ENCODE peak calls at places on chromosome 20, in six cellular contexts. S is myocyte; Z is T-helper 17 cell; Y is activated T-cell treated with anti-CD3 and anti-CD28 coated beads, Interleukin-2, amount 50 U/mL, for 4 hours; U is T-helper 2 cell; X is fibroblast of mammary gland. W is an unnamed sample.

GRCh38 chr20:25632940-25633790 is 9.4 kb upstream of the NANP start:
- DNase-seq in Z (no peak), Y (no peak), U (no peak), X (peak; percentile 10), S (no peak), W (no peak)

GRCh38 chr20:22946594-22946993 is 88.5 kb upstream of the SSTR4 start:
- DNase-seq in S (no peak), X (no peak), Y (no peak), U (no peak), Z (no peak), W (no peak)

GRCh38 chr20:40961686-40962640 is 66.7 kb upstream of the TOP1 start:
- DNase-seq in X (peak; percentile 49), Z (no peak), Y (no peak), U (peak; percentile 83), S (no peak), W (no peak)

GRCh38 chr20:2680046-2680445 is 12.5 kb upstream of the EBF4 start:
- DNase-seq in S (no peak), U (no peak), Z (no peak), X (no peak), Y (no peak), W (no peak)

GRCh38 chr20:611047-611842 is 1.1 kb upstream of the TCF15 start:
- DNase-seq in Z (no peak), Y (no peak), S (no peak), U (no peak), X (no peak), W (no peak)

GRCh38 chr20:32906871-32907495 is 48.3 kb downstream of the EFCAB8 start:
- DNase-seq in S (no peak), Z (no peak), Y (no peak), X (no peak), U (no peak), W (no peak)

GRCh38 chr20:50221501-50222323 is 31.1 kb downstream of the CEBPB start:
- DNase-seq in Z (no peak), Y (no peak), S (peak; percentile 59), X (peak; percentile 58), U (no peak), W (no peak)

GRCh38 chr20:19944772-19945459 is 72.2 kb upstream of the NAA20 start:
- DNase-seq in X (peak; percentile 61), S (peak; percentile 64), U (peak; percentile 82), Y (no peak), Z (no peak), W (no peak)

GRCh38 chr20:7893019-7893730 is 47.1 kb downstream of the HAO1 start:
- DNase-seq in Y (no peak), U (no peak), S (no peak), X (no peak), Z (no peak), W (no peak)

GRCh38 chr20:51402201-51402600 is 140.3 kb downstream of the NFATC2 start:
- DNase-seq in Y (peak; percentile 30), Z (no peak), X (no peak), S (peak; percentile 23), U (peak; percentile 96), W (peak; percentile 57)

GRCh38 chr20:8932192-8933150 is 136.4 kb upstream of the PLCB4 start:
- DNase-seq in U (no peak), Y (no peak), S (peak; percentile 28), X (peak; percentile 78), Z (no peak), W (no peak)

GRCh38 chr20:34988176-34988540 is 32.5 kb downstream of the MYH7B start:
- DNase-seq in Z (no peak), X (peak; percentile 23), U (no peak), S (no peak), Y (no peak), W (no peak)

GRCh38 chr20:62238569-62239277 is 402 bp downstream of the OSBPL2 start:
- DNase-seq in Z (no peak), S (no peak), Y (no peak), X (no peak), U (no peak), W (no peak)

GRCh38 chr20:63519765-63520593 is 586 bp upstream of the PPDPF start:
- DNase-seq in X (no peak), Z (peak; percentile 66), U (peak; percentile 64), S (peak; percentile 62), Y (peak; percentile 52), W (peak; percentile 73)

GRCh38 chr20:35654415-35654814 is 10.3 kb downstream of the CPNE1 start:
- DNase-seq in Z (no peak), S (no peak), Y (no peak), U (no peak), X (no peak), W (no peak)

GRCh38 chr20:54173653-54174451 is at the start of gene CYP24A1:
- DNase-seq in Z (no peak), U (peak; percentile 36), S (no peak), X (no peak), Y (no peak), W (no peak)

GRCh38 chr20:32447136-32448027 is 89.3 kb downstream of the ASXL1 start:
- DNase-seq in S (no peak), Y (no peak), Z (no peak), U (no peak), X (no peak), W (no peak)

GRCh38 chr20:51311636-51312479 is 230.7 kb downstream of the NFATC2 start:
- DNase-seq in U (no peak), Z (no peak), X (no peak), S (no peak), Y (no peak), W (no peak)

GRCh38 chr20:24762791-24763350 is 186.2 kb upstream of the CST7 start:
- DNase-seq in Y (no peak), Z (no peak), X (no peak), U (no peak), S (no peak), W (no peak)

GRCh38 chr20:45781391-45781931 is 10.2 kb downstream of the WFDC3 start:
- DNase-seq in X (peak; percentile 97), Z (no peak), U (no peak), Y (no peak), S (peak; percentile 82), W (no peak)

GRCh38 chr20:20665200-20665599 is 47.2 kb downstream of the RALGAPA2 start:
- DNase-seq in X (no peak), Z (no peak), S (no peak), Y (no peak), U (no peak), W (no peak)

GRCh38 chr20:25315418-25316210 is 67.7 kb downstream of the PYGB start:
- DNase-seq in U (no peak), X (peak; percentile 69), Z (no peak), S (no peak), Y (no peak), W (no peak)

GRCh38 chr20:17845701-17846475 is 122.7 kb downstream of the SNX5 start:
- DNase-seq in S (no peak), Z (no peak), X (no peak), U (peak; percentile 31), Y (no peak), W (no peak)

GRCh38 chr20:18057106-18057993 is at the start of gene OVOL2:
- DNase-seq in Y (no peak), U (no peak), S (no peak), X (no peak), Z (no peak), W (no peak)

GRCh38 chr20:11786108-11786507 is 131.6 kb upstream of the BTBD3 start:
- DNase-seq in Y (no peak), Z (no peak), U (no peak), S (no peak), X (no peak), W (no peak)

GRCh38 chr20:19758888-19759331 is 852 bp downstream of the RIN2 start:
- DNase-seq in S (peak; percentile 90), Y (no peak), Z (no peak), X (peak; percentile 52), U (no peak), W (no peak)

GRCh38 chr20:59010321-59010994 is 3.4 kb upstream of the CTSZ start:
- DNase-seq in X (no peak), S (peak; percentile 39), U (no peak), Z (no peak), Y (no peak), W (no peak)

GRCh38 chr20:49691818-49692568 is 21.7 kb downstream of the B4GALT5 start:
- DNase-seq in U (no peak), Y (no peak), Z (no peak), X (no peak), S (no peak), W (no peak)

GRCh38 chr20:7207186-7207585 is 439.7 kb downstream of the BMP2 start:
- DNase-seq in Y (no peak), U (no peak), X (no peak), Z (no peak), S (no peak), W (no peak)

GRCh38 chr20:44187763-44188709 is 1.0 kb upstream of the JPH2 start:
- DNase-seq in U (peak; percentile 36), S (peak; percentile 77), X (no peak), Z (no peak), Y (no peak), W (no peak)

GRCh38 chr20:33005132-33005566 is 916 bp upstream of the SUN5 start:
- DNase-seq in S (no peak), X (peak; percentile 25), Z (no peak), Y (no peak), U (peak; percentile 52), W (no peak)